ENCODE peak calls at places on chromosomes 11 and 22, in ten cellular contexts. S is BE2C; A is GDM1; G is sciatic nerve; W is activated gamma-delta T cell treated with Interleukin-2 at 50 U/mL for 16 hours; M is C1 segment of cervical spinal cord; F is CD4-positive, alpha-beta T cell; O is PC-9; C is brain microvascular endothelial cell; R is kidney. Y is an unnamed sample.

GRCh38 chr22:37781434-37782059 is 26.2 kb upstream of the GCAT start:
- DNase-seq in S (no peak), A (no peak), G (no peak), W (no peak), M (no peak), F (no peak), O (no peak), C (no peak), R (peak), Y (peak)

GRCh38 chr11:7677071-7677470 is 3.8 kb upstream of the CYB5R2 start:
- DNase-seq in S (no peak), A (no peak), G (no peak), W (no peak), M (no peak), F (no peak), O (no peak), C (peak), R (no peak), Y (no peak)

GRCh38 chr22:44381761-44382454 is 69.2 kb upstream of the SHISAL1 start:
- DNase-seq in S (no peak), A (no peak), G (no peak), W (no peak), M (no peak), F (no peak), O (no peak), C (no peak), R (peak), Y (no peak)

GRCh38 chr11:2686360-2687222 is 13.2 kb downstream of the KCNQ1OT1 start:
- DNase-seq in S (no peak), A (no peak), G (peak), W (no peak), M (no peak), F (no peak), O (no peak), C (no peak), R (peak), Y (no peak)

GRCh38 chr11:62574363-62575057 is 819 bp upstream of the EEF1G start:
- DNase-seq in S (no peak), A (no peak), G (peak), W (no peak), M (no peak), F (no peak), O (no peak), C (no peak), R (peak), Y (peak)

GRCh38 chr11:113305440-113306336 is 8.7 kb upstream of the TTC12 start:
- DNase-seq in S (peak), A (peak), G (peak), W (peak), M (peak), F (peak), O (peak), C (peak), R (peak), Y (peak)

GRCh38 chr11:62400760-62401159 is 18.1 kb upstream of the SCGB1A1 start:
- DNase-seq in S (peak), A (no peak), G (peak), W (no peak), M (no peak), F (no peak), O (peak), C (peak), R (peak), Y (peak)

GRCh38 chr11:22957890-22958289 is 97.6 kb upstream of the CCDC179 start:
- DNase-seq in S (no peak), A (no peak), G (no peak), W (no peak), M (no peak), F (no peak), O (no peak), C (no peak), R (no peak), Y (no peak)

GRCh38 chr11:122851366-122852011 is 13.2 kb downstream of the CRTAM start:
- DNase-seq in S (no peak), A (no peak), G (no peak), W (peak), M (no peak), F (no peak), O (no peak), C (no peak), R (no peak), Y (no peak)

GRCh38 chr22:24066260-24066659 is 55.2 kb downstream of the CABIN1 start:
- DNase-seq in S (no peak), A (no peak), G (no peak), W (no peak), M (no peak), F (no peak), O (no peak), C (no peak), R (no peak), Y (no peak)

GRCh38 chr11:21622995-21623394 is 569.9 kb upstream of the ANO5 start:
- DNase-seq in S (no peak), A (no peak), G (no peak), W (no peak), M (no peak), F (no peak), O (no peak), C (no peak), R (no peak), Y (no peak)

GRCh38 chr11:57641011-57641410 is 8.7 kb downstream of the YPEL4 start:
- DNase-seq in S (peak), A (no peak), G (no peak), W (no peak), M (peak), F (no peak), O (no peak), C (peak), R (no peak), Y (no peak)

GRCh38 chr11:89633125-89633695 is 76.9 kb upstream of the TRIM77 start:
- DNase-seq in S (no peak), A (no peak), G (no peak), W (no peak), M (peak), F (no peak), O (no peak), C (no peak), R (no peak), Y (no peak)

GRCh38 chr11:120612363-120613263 is 101.1 kb downstream of the GRIK4 start:
- DNase-seq in S (no peak), A (no peak), G (no peak), W (no peak), M (no peak), F (no peak), O (no peak), C (peak), R (no peak), Y (no peak)

GRCh38 chr11:12235549-12235944 is 125.2 kb downstream of the MICAL2 start:
- DNase-seq in S (no peak), A (peak), G (no peak), W (no peak), M (no peak), F (no peak), O (no peak), C (no peak), R (no peak), Y (no peak)

GRCh38 chr11:36376888-36377758 is 81.0 kb downstream of the PRR5L start:
- DNase-seq in S (peak), A (peak), G (peak), W (peak), M (peak), F (peak), O (peak), C (peak), R (peak), Y (peak)

GRCh38 chr22:28923826-28924732 is 40.7 kb downstream of the ZNRF3 start:
- DNase-seq in S (peak), A (no peak), G (no peak), W (no peak), M (no peak), F (no peak), O (no peak), C (no peak), R (peak), Y (no peak)

GRCh38 chr11:2990617-2991476 is 1.3 kb downstream of the NAP1L4 start:
- DNase-seq in S (no peak), A (no peak), G (no peak), W (peak), M (no peak), F (no peak), O (no peak), C (no peak), R (no peak), Y (no peak)